ENCODE peak calls at places on chromosome 12, in six cellular contexts. One of them, this sample, is unnamed.
A peak's percentile ranks its signal among the peaks of the same experiment; 100 is the strongest.

GRCh38 chr12:49098035-49098451 is 3.4 kb upstream of the DHH start:
- DNase-seq in A549: peak; percentile 65
- DNase-seq in naive thymus-derived CD4-positive, alpha-beta T cell: peak; percentile 60
- DNase-seq in CD4-positive, alpha-beta memory T cell: peak; percentile 63
- DNase-seq in mesenchymal stem cell: peak; percentile 55
- DNase-seq in body of pancreas: peak; percentile 59
- DNase-seq in this sample: no peak

GRCh38 chr12:632102-632696 is 31.0 kb downstream of the NINJ2 start:
- DNase-seq in A549: peak; percentile 98
- DNase-seq in naive thymus-derived CD4-positive, alpha-beta T cell: no peak
- DNase-seq in CD4-positive, alpha-beta memory T cell: no peak
- DNase-seq in mesenchymal stem cell: peak; percentile 94
- DNase-seq in body of pancreas: no peak
- DNase-seq in this sample: no peak

GRCh38 chr12:42140901-42141300 is 3.8 kb downstream of the GXYLT1 start:
- DNase-seq in A549: peak; percentile 59
- DNase-seq in naive thymus-derived CD4-positive, alpha-beta T cell: no peak
- DNase-seq in CD4-positive, alpha-beta memory T cell: no peak
- DNase-seq in mesenchymal stem cell: peak; percentile 57
- DNase-seq in body of pancreas: no peak
- DNase-seq in this sample: no peak

GRCh38 chr12:39892146-39892545 is 213.7 kb downstream of the SLC2A13 start:
- DNase-seq in A549: no peak
- DNase-seq in naive thymus-derived CD4-positive, alpha-beta T cell: no peak
- DNase-seq in CD4-positive, alpha-beta memory T cell: no peak
- DNase-seq in mesenchymal stem cell: no peak
- DNase-seq in body of pancreas: no peak
- DNase-seq in this sample: no peak

GRCh38 chr12:124458992-124459851 is 108.2 kb downstream of the NCOR2 start:
- DNase-seq in A549: no peak
- DNase-seq in naive thymus-derived CD4-positive, alpha-beta T cell: no peak
- DNase-seq in CD4-positive, alpha-beta memory T cell: no peak
- DNase-seq in mesenchymal stem cell: no peak
- DNase-seq in body of pancreas: no peak
- DNase-seq in this sample: no peak

GRCh38 chr12:55696796-55697462 is 10.8 kb downstream of the ITGA7 start:
- DNase-seq in A549: no peak
- DNase-seq in naive thymus-derived CD4-positive, alpha-beta T cell: no peak
- DNase-seq in CD4-positive, alpha-beta memory T cell: no peak
- DNase-seq in mesenchymal stem cell: no peak
- DNase-seq in body of pancreas: no peak
- DNase-seq in this sample: no peak

GRCh38 chr12:3218150-3218845 is 141.1 kb downstream of the TSPAN9 start:
- DNase-seq in A549: no peak
- DNase-seq in naive thymus-derived CD4-positive, alpha-beta T cell: no peak
- DNase-seq in CD4-positive, alpha-beta memory T cell: no peak
- DNase-seq in mesenchymal stem cell: peak; percentile 81
- DNase-seq in body of pancreas: peak; percentile 44
- DNase-seq in this sample: peak; percentile 80

GRCh38 chr12:30977124-30977523 is 50.6 kb downstream of the TSPAN11 start:
- DNase-seq in A549: no peak
- DNase-seq in naive thymus-derived CD4-positive, alpha-beta T cell: no peak
- DNase-seq in CD4-positive, alpha-beta memory T cell: no peak
- DNase-seq in mesenchymal stem cell: no peak
- DNase-seq in body of pancreas: no peak
- DNase-seq in this sample: no peak

GRCh38 chr12:81077686-81078441 is at the start of gene ACSS3:
- DNase-seq in A549: no peak
- DNase-seq in naive thymus-derived CD4-positive, alpha-beta T cell: no peak
- DNase-seq in CD4-positive, alpha-beta memory T cell: no peak
- DNase-seq in mesenchymal stem cell: peak; percentile 40
- DNase-seq in body of pancreas: peak; percentile 41
- DNase-seq in this sample: peak; percentile 4

GRCh38 chr12:92462049-92462448 is 240.7 kb upstream of the PLEKHG7 start:
- DNase-seq in A549: no peak
- DNase-seq in naive thymus-derived CD4-positive, alpha-beta T cell: no peak
- DNase-seq in CD4-positive, alpha-beta memory T cell: peak; percentile 28
- DNase-seq in mesenchymal stem cell: peak; percentile 84
- DNase-seq in body of pancreas: no peak
- DNase-seq in this sample: no peak

GRCh38 chr12:114698566-114699163 is 14.7 kb upstream of the TBX3 start:
- DNase-seq in A549: no peak
- DNase-seq in naive thymus-derived CD4-positive, alpha-beta T cell: no peak
- DNase-seq in CD4-positive, alpha-beta memory T cell: no peak
- DNase-seq in mesenchymal stem cell: no peak
- DNase-seq in body of pancreas: no peak
- DNase-seq in this sample: no peak

GRCh38 chr12:52268212-52268611 is 6.2 kb upstream of the KRT86 start:
- DNase-seq in A549: no peak
- DNase-seq in naive thymus-derived CD4-positive, alpha-beta T cell: no peak
- DNase-seq in CD4-positive, alpha-beta memory T cell: no peak
- DNase-seq in mesenchymal stem cell: no peak
- DNase-seq in body of pancreas: no peak
- DNase-seq in this sample: no peak

GRCh38 chr12:130872179-130873096 is 572 bp downstream of the RAN start:
- DNase-seq in A549: peak; percentile 46
- DNase-seq in naive thymus-derived CD4-positive, alpha-beta T cell: peak; percentile 55
- DNase-seq in CD4-positive, alpha-beta memory T cell: no peak
- DNase-seq in mesenchymal stem cell: peak; percentile 37
- DNase-seq in body of pancreas: peak; percentile 34
- DNase-seq in this sample: no peak

GRCh38 chr12:118052324-118053070 is 8.5 kb downstream of the WSB2 start:
- DNase-seq in A549: peak; percentile 96
- DNase-seq in naive thymus-derived CD4-positive, alpha-beta T cell: no peak
- DNase-seq in CD4-positive, alpha-beta memory T cell: no peak
- DNase-seq in mesenchymal stem cell: peak; percentile 97
- DNase-seq in body of pancreas: peak; percentile 85
- DNase-seq in this sample: peak; percentile 79

GRCh38 chr12:20646239-20646827 is 48.8 kb upstream of the SLCO1C1 start:
- DNase-seq in A549: peak; percentile 70
- DNase-seq in naive thymus-derived CD4-positive, alpha-beta T cell: no peak
- DNase-seq in CD4-positive, alpha-beta memory T cell: no peak
- DNase-seq in mesenchymal stem cell: peak; percentile 45
- DNase-seq in body of pancreas: no peak
- DNase-seq in this sample: no peak

GRCh38 chr12:62466018-62466595 is 519 bp upstream of the MON2 start:
- DNase-seq in A549: peak; percentile 19
- DNase-seq in naive thymus-derived CD4-positive, alpha-beta T cell: peak; percentile 23
- DNase-seq in CD4-positive, alpha-beta memory T cell: no peak
- DNase-seq in mesenchymal stem cell: peak; percentile 46
- DNase-seq in body of pancreas: peak; percentile 31
- DNase-seq in this sample: no peak

GRCh38 chr12:72197790-72198189 is 74.4 kb upstream of the TRHDE start:
- DNase-seq in A549: no peak
- DNase-seq in naive thymus-derived CD4-positive, alpha-beta T cell: no peak
- DNase-seq in CD4-positive, alpha-beta memory T cell: no peak
- DNase-seq in mesenchymal stem cell: no peak
- DNase-seq in body of pancreas: no peak
- DNase-seq in this sample: no peak

GRCh38 chr12:25242981-25243764 is 7.6 kb downstream of the KRAS start:
- DNase-seq in A549: no peak
- DNase-seq in naive thymus-derived CD4-positive, alpha-beta T cell: no peak
- DNase-seq in CD4-positive, alpha-beta memory T cell: no peak
- DNase-seq in mesenchymal stem cell: peak; percentile 15
- DNase-seq in body of pancreas: no peak
- DNase-seq in this sample: no peak

GRCh38 chr12:124916370-124917134 is 2.1 kb upstream of the UBC start:
- DNase-seq in A549: peak; percentile 96
- DNase-seq in naive thymus-derived CD4-positive, alpha-beta T cell: no peak
- DNase-seq in CD4-positive, alpha-beta memory T cell: no peak
- DNase-seq in mesenchymal stem cell: peak; percentile 94
- DNase-seq in body of pancreas: peak; percentile 72
- DNase-seq in this sample: peak; percentile 55

GRCh38 chr12:107091989-107092641 is 1.2 kb downstream of the CRY1 start:
- DNase-seq in A549: peak; percentile 98
- DNase-seq in naive thymus-derived CD4-positive, alpha-beta T cell: peak; percentile 66
- DNase-seq in CD4-positive, alpha-beta memory T cell: peak; percentile 63
- DNase-seq in mesenchymal stem cell: peak; percentile 99
- DNase-seq in body of pancreas: peak; percentile 24
- DNase-seq in this sample: no peak

DNA sequence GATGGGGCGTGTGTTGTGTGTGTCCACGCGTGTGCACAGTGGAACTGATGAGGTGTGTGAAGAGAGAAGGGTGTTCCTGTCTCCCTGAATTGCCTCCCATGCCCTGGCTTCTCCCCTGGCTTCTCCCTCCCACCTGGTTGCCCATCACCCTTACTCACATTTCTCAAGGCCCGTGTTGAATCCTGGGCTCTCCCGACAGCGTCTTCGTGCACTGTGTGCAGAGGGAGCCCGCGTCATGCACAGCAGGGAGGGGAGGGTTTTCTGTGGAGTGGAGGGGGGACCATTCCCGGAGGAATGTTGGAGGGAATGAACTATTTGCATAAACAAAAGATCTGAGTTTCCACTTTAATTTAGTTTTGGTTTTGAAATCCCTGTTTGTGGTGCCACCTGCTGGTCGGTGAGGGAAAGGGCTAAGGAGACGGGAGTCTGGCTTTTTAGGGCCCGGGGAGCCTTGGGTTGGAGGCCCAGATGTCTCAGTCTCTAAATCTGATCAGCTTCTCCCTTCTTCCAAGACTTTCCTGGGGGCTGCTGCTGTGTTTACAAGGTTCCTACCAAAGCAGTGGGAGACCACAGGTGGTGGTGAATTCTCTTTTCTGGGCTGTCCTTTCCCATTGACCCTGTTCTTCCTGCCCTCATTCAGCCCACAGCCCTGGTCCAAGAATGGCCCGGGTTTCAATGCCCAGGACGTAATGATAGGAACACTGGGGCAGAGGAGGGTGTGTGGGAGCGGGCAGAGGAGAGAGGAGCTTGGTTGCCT is at the start of gene C1R:
- DNase-seq in A549: peak; percentile 72
- DNase-seq in naive thymus-derived CD4-positive, alpha-beta T cell: peak; percentile 59
- DNase-seq in CD4-positive, alpha-beta memory T cell: peak; percentile 67
- DNase-seq in mesenchymal stem cell: peak; percentile 89
- DNase-seq in body of pancreas: peak; percentile 77
- DNase-seq in this sample: peak; percentile 78
- H3K4me3 ChIP-seq in A549: peak within 1 kb of the TSS; percentile 37
- H3K4me3 ChIP-seq in naive thymus-derived CD4-positive, alpha-beta T cell: peak within 1 kb of the TSS; percentile 66
- H3K4me3 ChIP-seq in CD4-positive, alpha-beta memory T cell: peak within 1 kb of the TSS; percentile 56
- H3K4me3 ChIP-seq in mesenchymal stem cell: peak within 1 kb of the TSS; percentile 92
- H3K4me3 ChIP-seq in body of pancreas: no peak within 1 kb of the TSS
- H3K4me3 ChIP-seq in this sample: peak within 1 kb of the TSS; percentile 83

GRCh38 chr12:29739279-29739991 is 44.3 kb downstream of the TMTC1 start:
- DNase-seq in A549: no peak
- DNase-seq in naive thymus-derived CD4-positive, alpha-beta T cell: no peak
- DNase-seq in CD4-positive, alpha-beta memory T cell: no peak
- DNase-seq in mesenchymal stem cell: peak; percentile 58
- DNase-seq in body of pancreas: no peak
- DNase-seq in this sample: no peak
- H3K4me1 ChIP-seq in A549: no peaks in the 10 kb centered on the region
- H3K4me1 ChIP-seq in naive thymus-derived CD4-positive, alpha-beta T cell: no peaks in the 10 kb centered on the region
- H3K4me1 ChIP-seq in CD4-positive, alpha-beta memory T cell: no peaks in the 10 kb centered on the region
- H3K4me1 ChIP-seq in mesenchymal stem cell: peaks cover 2% of the 10 kb centered on the region
- H3K4me1 ChIP-seq in body of pancreas: no peaks in the 10 kb centered on the region
- H3K4me1 ChIP-seq in this sample: peaks cover 17% of the 10 kb centered on the region

DNA sequence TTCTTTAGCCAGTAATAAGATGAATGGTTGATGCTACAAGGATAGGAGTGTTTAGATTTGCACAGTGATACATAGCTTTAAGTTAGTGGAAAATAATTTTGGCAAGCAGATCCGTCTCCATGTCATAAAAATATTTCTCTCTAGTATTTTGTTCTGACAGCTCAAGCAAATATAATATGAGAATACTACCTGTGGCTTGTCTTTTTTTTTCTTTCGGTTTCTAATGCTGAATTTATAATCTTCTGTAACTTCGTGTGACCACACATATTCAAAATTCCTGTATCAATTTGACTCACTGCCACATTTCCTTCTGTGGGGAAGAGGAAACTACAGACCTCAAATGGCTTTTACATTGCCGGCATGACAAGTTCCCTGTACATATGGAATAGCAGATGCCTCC is 103.7 kb upstream of the CCDC91 start:
- DNase-seq in A549: no peak
- DNase-seq in naive thymus-derived CD4-positive, alpha-beta T cell: no peak
- DNase-seq in CD4-positive, alpha-beta memory T cell: no peak
- DNase-seq in mesenchymal stem cell: no peak
- DNase-seq in body of pancreas: no peak
- DNase-seq in this sample: no peak
- H3K4me3 ChIP-seq in A549: no peak overlapping the region
- H3K4me3 ChIP-seq in naive thymus-derived CD4-positive, alpha-beta T cell: no peak overlapping the region
- H3K4me3 ChIP-seq in CD4-positive, alpha-beta memory T cell: no peak overlapping the region
- H3K4me3 ChIP-seq in mesenchymal stem cell: no peak overlapping the region
- H3K4me3 ChIP-seq in body of pancreas: no peak overlapping the region
- H3K4me3 ChIP-seq in this sample: peak overlapping the region; percentile 50

DNA sequence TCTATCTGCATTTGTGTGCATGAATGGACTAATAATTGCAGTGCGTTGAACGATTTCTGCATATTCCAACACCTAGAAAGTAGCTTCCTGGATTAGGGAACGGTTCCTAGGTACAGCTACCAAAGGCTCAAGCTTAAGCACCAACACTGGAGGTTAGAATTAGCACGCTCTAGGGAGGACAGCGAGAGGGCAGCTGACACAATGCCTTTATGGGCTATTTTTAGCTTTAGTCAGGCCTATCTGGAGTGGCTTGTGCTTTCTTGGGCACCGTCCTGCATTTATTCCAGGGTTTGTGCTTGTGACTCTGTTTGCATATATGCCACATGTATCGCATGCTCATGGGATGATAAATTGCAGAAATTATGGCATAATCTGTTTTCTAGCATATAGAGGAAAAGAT is 13.7 kb downstream of the ETV6 start:
- DNase-seq in A549: no peak
- DNase-seq in naive thymus-derived CD4-positive, alpha-beta T cell: no peak
- DNase-seq in CD4-positive, alpha-beta memory T cell: no peak
- DNase-seq in mesenchymal stem cell: peak; percentile 30
- DNase-seq in body of pancreas: no peak
- DNase-seq in this sample: no peak
- H3K4me1 ChIP-seq in A549: peaks cover 9% of the 10 kb centered on the region
- H3K4me1 ChIP-seq in naive thymus-derived CD4-positive, alpha-beta T cell: peaks cover 7% of the 10 kb centered on the region
- H3K4me1 ChIP-seq in CD4-positive, alpha-beta memory T cell: peaks cover 64% of the 10 kb centered on the region
- H3K4me1 ChIP-seq in mesenchymal stem cell: peaks cover 9% of the 10 kb centered on the region
- H3K4me1 ChIP-seq in body of pancreas: peaks cover 44% of the 10 kb centered on the region
- H3K4me1 ChIP-seq in this sample: peaks cover 37% of the 10 kb centered on the region

GRCh38 chr12:111482464-111482863 is 76.7 kb downstream of the SH2B3 start:
- DNase-seq in A549: no peak
- DNase-seq in naive thymus-derived CD4-positive, alpha-beta T cell: no peak
- DNase-seq in CD4-positive, alpha-beta memory T cell: no peak
- DNase-seq in mesenchymal stem cell: no peak
- DNase-seq in body of pancreas: no peak
- DNase-seq in this sample: no peak
- H3K4me3 ChIP-seq in A549: no peak overlapping the region
- H3K4me3 ChIP-seq in naive thymus-derived CD4-positive, alpha-beta T cell: no peak overlapping the region
- H3K4me3 ChIP-seq in CD4-positive, alpha-beta memory T cell: no peak overlapping the region
- H3K4me3 ChIP-seq in mesenchymal stem cell: no peak overlapping the region
- H3K4me3 ChIP-seq in body of pancreas: no peak overlapping the region
- H3K4me3 ChIP-seq in this sample: no peak overlapping the region

DNA sequence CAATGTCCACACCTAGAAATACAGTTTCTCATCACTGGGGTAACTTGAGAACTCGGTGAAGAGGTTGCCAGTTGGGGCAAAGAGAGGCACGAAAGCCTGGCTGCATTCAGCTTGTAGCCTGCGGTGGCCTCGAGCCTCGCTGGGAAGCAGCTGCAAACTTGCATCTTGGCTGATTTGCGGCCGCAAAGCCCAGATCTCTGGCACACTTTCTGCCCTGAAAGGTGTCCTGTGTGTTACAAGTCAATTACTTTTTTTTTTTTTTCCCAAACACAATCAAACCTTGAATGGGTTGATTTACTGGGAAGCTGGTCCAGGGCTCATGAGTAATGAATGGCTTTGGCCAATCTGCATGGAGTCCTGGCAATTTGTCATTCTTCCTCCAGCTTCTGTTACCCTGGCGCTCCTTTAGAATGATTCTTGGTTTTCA is 6.5 kb downstream of the BCL7A start:
- DNase-seq in A549: no peak
- DNase-seq in naive thymus-derived CD4-positive, alpha-beta T cell: no peak
- DNase-seq in CD4-positive, alpha-beta memory T cell: no peak
- DNase-seq in mesenchymal stem cell: no peak
- DNase-seq in body of pancreas: no peak
- DNase-seq in this sample: no peak
- H3K4me1 ChIP-seq in A549: peaks cover 12% of the 10 kb centered on the region
- H3K4me1 ChIP-seq in naive thymus-derived CD4-positive, alpha-beta T cell: peaks cover 11% of the 10 kb centered on the region
- H3K4me1 ChIP-seq in CD4-positive, alpha-beta memory T cell: peaks cover 5% of the 10 kb centered on the region
- H3K4me1 ChIP-seq in mesenchymal stem cell: peaks cover 44% of the 10 kb centered on the region
- H3K4me1 ChIP-seq in body of pancreas: peaks cover 78% of the 10 kb centered on the region
- H3K4me1 ChIP-seq in this sample: peaks cover 6% of the 10 kb centered on the region